ENCODE peak calls at places on chromosomes 12 and 14, in seven cellular contexts. One of them, this sample, is unnamed.

GRCh38 chr14:21267886-21268611 is 1.2 kb downstream of the HNRNPC start:
- DNase-seq in ovary: no peak
- DNase-seq in fibroblast of the conjunctiva: no peak
- DNase-seq in choroid plexus epithelial cell: peak
- DNase-seq in NCI-H1417: no peak
- DNase-seq in fibroblast of mammary gland: no peak
- DNase-seq in MM.1S: no peak
- DNase-seq in this sample: no peak

GRCh38 chr14:93987376-93987775 is 9.7 kb upstream of the CCDC197 start:
- DNase-seq in MM.1S: no peak
- DNase-seq in fibroblast of mammary gland: no peak
- DNase-seq in choroid plexus epithelial cell: no peak
- DNase-seq in NCI-H1417: no peak
- DNase-seq in fibroblast of the conjunctiva: no peak
- DNase-seq in ovary: no peak
- DNase-seq in this sample: no peak

GRCh38 chr12:22518067-22518719 is 26.1 kb downstream of the C2CD5 start:
- DNase-seq in fibroblast of mammary gland: peak
- DNase-seq in choroid plexus epithelial cell: peak
- DNase-seq in fibroblast of the conjunctiva: no peak
- DNase-seq in MM.1S: no peak
- DNase-seq in ovary: no peak
- DNase-seq in NCI-H1417: peak
- DNase-seq in this sample: peak

GRCh38 chr12:104790296-104791125 is 167.6 kb downstream of the SLC41A2 start:
- DNase-seq in ovary: peak
- DNase-seq in MM.1S: no peak
- DNase-seq in NCI-H1417: peak
- DNase-seq in fibroblast of the conjunctiva: no peak
- DNase-seq in choroid plexus epithelial cell: peak
- DNase-seq in fibroblast of mammary gland: peak
- DNase-seq in this sample: no peak

GRCh38 chr14:78398216-78398615 is 228.0 kb downstream of the NRXN3 start:
- DNase-seq in MM.1S: no peak
- DNase-seq in ovary: no peak
- DNase-seq in fibroblast of the conjunctiva: no peak
- DNase-seq in NCI-H1417: no peak
- DNase-seq in fibroblast of mammary gland: no peak
- DNase-seq in choroid plexus epithelial cell: no peak
- DNase-seq in this sample: no peak

GRCh38 chr12:22353615-22354325 is 19.3 kb upstream of the ST8SIA1 start:
- DNase-seq in fibroblast of mammary gland: no peak
- DNase-seq in ovary: no peak
- DNase-seq in fibroblast of the conjunctiva: no peak
- DNase-seq in MM.1S: no peak
- DNase-seq in NCI-H1417: no peak
- DNase-seq in choroid plexus epithelial cell: no peak
- DNase-seq in this sample: no peak

GRCh38 chr14:54866588-54866987 is 36.0 kb downstream of the GCH1 start:
- DNase-seq in MM.1S: no peak
- DNase-seq in NCI-H1417: no peak
- DNase-seq in ovary: no peak
- DNase-seq in fibroblast of mammary gland: peak
- DNase-seq in fibroblast of the conjunctiva: no peak
- DNase-seq in choroid plexus epithelial cell: no peak
- DNase-seq in this sample: no peak

GRCh38 chr14:24837280-24838046 is 203.5 kb upstream of the GZMB start:
- DNase-seq in NCI-H1417: no peak
- DNase-seq in MM.1S: no peak
- DNase-seq in ovary: no peak
- DNase-seq in fibroblast of the conjunctiva: no peak
- DNase-seq in choroid plexus epithelial cell: peak
- DNase-seq in fibroblast of mammary gland: peak
- DNase-seq in this sample: no peak

GRCh38 chr14:37545174-37545573 is 49.9 kb downstream of the FOXA1 start:
- DNase-seq in ovary: no peak
- DNase-seq in choroid plexus epithelial cell: no peak
- DNase-seq in fibroblast of mammary gland: peak
- DNase-seq in fibroblast of the conjunctiva: no peak
- DNase-seq in NCI-H1417: peak
- DNase-seq in MM.1S: no peak
- DNase-seq in this sample: no peak

GRCh38 chr12:64566882-64567517 is 43.3 kb upstream of the RASSF3 start:
- DNase-seq in fibroblast of the conjunctiva: no peak
- DNase-seq in ovary: no peak
- DNase-seq in choroid plexus epithelial cell: no peak
- DNase-seq in MM.1S: no peak
- DNase-seq in fibroblast of mammary gland: no peak
- DNase-seq in NCI-H1417: no peak
- DNase-seq in this sample: no peak

GRCh38 chr14:105248368-105249174 is at the start of gene BTBD6:
- DNase-seq in choroid plexus epithelial cell: peak
- DNase-seq in ovary: peak
- DNase-seq in MM.1S: peak
- DNase-seq in NCI-H1417: peak
- DNase-seq in fibroblast of mammary gland: peak
- DNase-seq in fibroblast of the conjunctiva: peak
- DNase-seq in this sample: peak

GRCh38 chr12:48029811-48030650 is 25.8 kb upstream of the COL2A1 start:
- DNase-seq in choroid plexus epithelial cell: peak
- DNase-seq in fibroblast of mammary gland: no peak
- DNase-seq in ovary: no peak
- DNase-seq in fibroblast of the conjunctiva: no peak
- DNase-seq in MM.1S: no peak
- DNase-seq in NCI-H1417: peak
- DNase-seq in this sample: no peak

GRCh38 chr12:19248929-19249602 is 119.5 kb downstream of the PLEKHA5 start:
- DNase-seq in MM.1S: no peak
- DNase-seq in ovary: no peak
- DNase-seq in NCI-H1417: no peak
- DNase-seq in fibroblast of mammary gland: peak
- DNase-seq in choroid plexus epithelial cell: peak
- DNase-seq in fibroblast of the conjunctiva: peak
- DNase-seq in this sample: no peak

GRCh38 chr14:21647380-21647779 is 6.3 kb upstream of the OR4E2 start:
- DNase-seq in NCI-H1417: no peak
- DNase-seq in choroid plexus epithelial cell: peak
- DNase-seq in fibroblast of the conjunctiva: peak
- DNase-seq in ovary: no peak
- DNase-seq in fibroblast of mammary gland: peak
- DNase-seq in MM.1S: no peak
- DNase-seq in this sample: no peak

GRCh38 chr14:28571636-28572035 is 195.0 kb upstream of the FOXG1 start:
- DNase-seq in ovary: no peak
- DNase-seq in choroid plexus epithelial cell: peak
- DNase-seq in fibroblast of the conjunctiva: no peak
- DNase-seq in fibroblast of mammary gland: peak
- DNase-seq in NCI-H1417: no peak
- DNase-seq in MM.1S: no peak
- DNase-seq in this sample: no peak

GRCh38 chr12:80778005-80778541 is 61.4 kb downstream of the MYF5 start:
- DNase-seq in fibroblast of mammary gland: peak
- DNase-seq in ovary: no peak
- DNase-seq in fibroblast of the conjunctiva: peak
- DNase-seq in MM.1S: peak
- DNase-seq in choroid plexus epithelial cell: peak
- DNase-seq in NCI-H1417: peak
- DNase-seq in this sample: peak

GRCh38 chr12:92167075-92167474 is 21.4 kb upstream of the BTG1 start:
- DNase-seq in fibroblast of mammary gland: no peak
- DNase-seq in NCI-H1417: no peak
- DNase-seq in choroid plexus epithelial cell: no peak
- DNase-seq in ovary: no peak
- DNase-seq in fibroblast of the conjunctiva: no peak
- DNase-seq in MM.1S: no peak
- DNase-seq in this sample: no peak

GRCh38 chr12:60059180-60059579 is 463.4 kb downstream of the SLC16A7 start:
- DNase-seq in fibroblast of the conjunctiva: no peak
- DNase-seq in MM.1S: no peak
- DNase-seq in NCI-H1417: no peak
- DNase-seq in choroid plexus epithelial cell: no peak
- DNase-seq in ovary: no peak
- DNase-seq in fibroblast of mammary gland: peak
- DNase-seq in this sample: no peak

GRCh38 chr14:92846162-92846897 is 52.2 kb downstream of the GOLGA5 start:
- DNase-seq in fibroblast of the conjunctiva: no peak
- DNase-seq in NCI-H1417: no peak
- DNase-seq in fibroblast of mammary gland: peak
- DNase-seq in choroid plexus epithelial cell: peak
- DNase-seq in MM.1S: no peak
- DNase-seq in ovary: no peak
- DNase-seq in this sample: no peak

GRCh38 chr14:59871166-59871495 is 555 bp upstream of the RTN1 start:
- DNase-seq in choroid plexus epithelial cell: no peak
- DNase-seq in MM.1S: no peak
- DNase-seq in NCI-H1417: no peak
- DNase-seq in ovary: no peak
- DNase-seq in fibroblast of the conjunctiva: no peak
- DNase-seq in fibroblast of mammary gland: no peak
- DNase-seq in this sample: no peak

GRCh38 chr14:73116079-73116665 is 20.1 kb upstream of the PSEN1 start:
- DNase-seq in NCI-H1417: no peak
- DNase-seq in fibroblast of mammary gland: no peak
- DNase-seq in ovary: no peak
- DNase-seq in choroid plexus epithelial cell: no peak
- DNase-seq in fibroblast of the conjunctiva: no peak
- DNase-seq in MM.1S: no peak
- DNase-seq in this sample: no peak

GRCh38 chr14:85686908-85687307 is 157.0 kb downstream of the FLRT2 start:
- DNase-seq in ovary: no peak
- DNase-seq in choroid plexus epithelial cell: peak
- DNase-seq in NCI-H1417: no peak
- DNase-seq in MM.1S: no peak
- DNase-seq in fibroblast of the conjunctiva: no peak
- DNase-seq in fibroblast of mammary gland: no peak
- DNase-seq in this sample: no peak

GRCh38 chr14:101108579-101109346 is 205.2 kb upstream of the RTL1 start:
- DNase-seq in ovary: peak
- DNase-seq in fibroblast of the conjunctiva: no peak
- DNase-seq in fibroblast of mammary gland: no peak
- DNase-seq in NCI-H1417: no peak
- DNase-seq in choroid plexus epithelial cell: no peak
- DNase-seq in MM.1S: no peak
- DNase-seq in this sample: no peak

GRCh38 chr12:65892905-65893304 is 68.6 kb downstream of the HMGA2 start:
- DNase-seq in fibroblast of the conjunctiva: no peak
- DNase-seq in MM.1S: no peak
- DNase-seq in NCI-H1417: no peak
- DNase-seq in ovary: no peak
- DNase-seq in fibroblast of mammary gland: peak
- DNase-seq in choroid plexus epithelial cell: peak
- DNase-seq in this sample: no peak